ENCODE peak calls at places on chromosomes 5 and 9, in ten cellular contexts. H is mammary epithelial cell, M is upper lobe of right lung, I is PC-3, O is foreskin fibroblast, J is HCT116, F is AG04449, C is coronary artery, B is endodermal cell, R is keratinocyte. T is an unnamed sample.

GRCh38 chr9:1454980-1455367 is 404.8 kb downstream of the DMRT2 start:
- DNase-seq in H (no peak), M (no peak), I (no peak), O (no peak), J (no peak), F (no peak), C (no peak), B (no peak), R (no peak), T (no peak)

GRCh38 chr5:101080485-101081240 is 177.6 kb upstream of the ST8SIA4 start:
- DNase-seq in H (no peak), M (no peak), I (no peak), O (no peak), J (no peak), F (no peak), C (no peak), B (no peak), R (no peak), T (no peak)

GRCh38 chr9:95645992-95646391 is 129.2 kb upstream of the PTCH1 start:
- DNase-seq in H (no peak), M (no peak), I (peak; percentile 19), O (no peak), J (no peak), F (no peak), C (no peak), B (no peak), R (no peak), T (no peak)

GRCh38 chr9:91060520-91061343 is 259.1 kb downstream of the SYK start:
- DNase-seq in H (peak; percentile 97), M (no peak), I (peak; percentile 94), O (peak; percentile 95), J (no peak), F (peak; percentile 92), C (no peak), B (no peak), R (no peak), T (no peak)

GRCh38 chr5:160266752-160267345 is 37.5 kb downstream of the FABP6 start:
- DNase-seq in H (no peak), M (peak; percentile 18), I (no peak), O (no peak), J (no peak), F (no peak), C (no peak), B (peak; percentile 91), R (no peak), T (no peak)

GRCh38 chr9:93300585-93301081 is 116.7 kb downstream of the WNK2 start:
- DNase-seq in H (no peak), M (peak; percentile 46), I (no peak), O (no peak), J (no peak), F (no peak), C (peak; percentile 62), B (peak; percentile 41), R (no peak), T (no peak)

GRCh38 chr9:110217656-110218099 is 9.7 kb upstream of the C9orf152 start:
- DNase-seq in H (peak; percentile 22), M (no peak), I (peak; percentile 62), O (no peak), J (peak; percentile 48), F (no peak), C (no peak), B (no peak), R (no peak), T (peak; percentile 55)

GRCh38 chr5:57035955-57036354 is 84.0 kb upstream of the MIER3 start:
- DNase-seq in H (no peak), M (no peak), I (no peak), O (no peak), J (no peak), F (no peak), C (no peak), B (no peak), R (no peak), T (no peak)

GRCh38 chr9:129493002-129493713 is 127.7 kb downstream of the C9orf50 start:
- DNase-seq in H (no peak), M (no peak), I (no peak), O (no peak), J (no peak), F (no peak), C (no peak), B (peak; percentile 51), R (no peak), T (no peak)

GRCh38 chr5:131488463-131488862 is 146.6 kb downstream of the RAPGEF6 start:
- DNase-seq in H (no peak), M (no peak), I (no peak), O (no peak), J (no peak), F (no peak), C (no peak), B (no peak), R (no peak), T (peak; percentile 79)

GRCh38 chr5:133421394-133421793 is 190.9 kb downstream of the FSTL4 start:
- DNase-seq in H (no peak), M (no peak), I (peak; percentile 44), O (no peak), J (no peak), F (no peak), C (no peak), B (peak; percentile 90), R (no peak), T (peak; percentile 58)

GRCh38 chr9:93669116-93669957 is 93.0 kb downstream of the PHF2 start:
- DNase-seq in H (no peak), M (peak; percentile 59), I (no peak), O (no peak), J (no peak), F (no peak), C (peak; percentile 69), B (peak; percentile 30), R (no peak), T (no peak)

GRCh38 chr5:30194595-30194994 is 998.9 kb upstream of the CDH6 start:
- DNase-seq in H (no peak), M (no peak), I (no peak), O (no peak), J (no peak), F (no peak), C (no peak), B (no peak), R (no peak), T (no peak)

GRCh38 chr5:65066385-65066784 is 297.7 kb downstream of the CWC27 start:
- DNase-seq in H (peak; percentile 25), M (peak; percentile 67), I (no peak), O (no peak), J (no peak), F (no peak), C (no peak), B (no peak), R (no peak), T (peak; percentile 84)

GRCh38 chr9:123401879-123402513 is 46.0 kb downstream of the CRB2 start:
- DNase-seq in H (peak; percentile 11), M (no peak), I (peak; percentile 49), O (peak; percentile 49), J (peak; percentile 23), F (no peak), C (no peak), B (peak; percentile 85), R (no peak), T (peak; percentile 54)

GRCh38 chr5:6448141-6448491 is 543 bp upstream of the UBE2QL1 start:
- DNase-seq in H (no peak), M (no peak), I (no peak), O (no peak), J (no peak), F (no peak), C (no peak), B (no peak), R (no peak), T (no peak)

GRCh38 chr5:61100425-61100824 is 61.8 kb downstream of the SMIM15 start:
- DNase-seq in H (no peak), M (no peak), I (no peak), O (no peak), J (no peak), F (no peak), C (no peak), B (no peak), R (no peak), T (no peak)

GRCh38 chr9:131019387-131020239 is 10.6 kb downstream of the LAMC3 start:
- DNase-seq in H (no peak), M (no peak), I (no peak), O (peak; percentile 70), J (no peak), F (no peak), C (no peak), B (no peak), R (no peak), T (no peak)

GRCh38 chr5:35773936-35774335 is 82.8 kb upstream of the IL7R start:
- DNase-seq in H (peak; percentile 19), M (no peak), I (no peak), O (peak; percentile 67), J (no peak), F (no peak), C (no peak), B (no peak), R (no peak), T (no peak)

GRCh38 chr5:177509991-177510566 is 453 bp upstream of the DOK3 start:
- DNase-seq in H (no peak), M (no peak), I (no peak), O (no peak), J (no peak), F (no peak), C (no peak), B (no peak), R (no peak), T (peak; percentile 75)
- H3K4me3 ChIP-seq in H (no peak overlapping the region), M (peak overlapping the region; percentile 59), I (no peak overlapping the region), O (no peak overlapping the region), J (no peak overlapping the region), F (no peak overlapping the region), C (peak overlapping the region; percentile 54), B (no peak overlapping the region), R (no peak overlapping the region), T (peak overlapping the region; percentile 62)

GRCh38 chr5:174837919-174838902 is 113.8 kb downstream of the MSX2 start:
- DNase-seq in H (peak; percentile 7), M (no peak), I (peak; percentile 47), O (peak; percentile 86), J (peak; percentile 16), F (peak; percentile 54), C (no peak), B (peak; percentile 82), R (peak; percentile 0), T (no peak)
- TF ChIP-seq CTCF in H (no peak), M (peak; percentile 30), I (peak; percentile 42), O (peak; percentile 37), J (peak; percentile 66), F (no peak), C (no peak), B (peak; percentile 77), R (peak; percentile 39), T (no peak)

DNA sequence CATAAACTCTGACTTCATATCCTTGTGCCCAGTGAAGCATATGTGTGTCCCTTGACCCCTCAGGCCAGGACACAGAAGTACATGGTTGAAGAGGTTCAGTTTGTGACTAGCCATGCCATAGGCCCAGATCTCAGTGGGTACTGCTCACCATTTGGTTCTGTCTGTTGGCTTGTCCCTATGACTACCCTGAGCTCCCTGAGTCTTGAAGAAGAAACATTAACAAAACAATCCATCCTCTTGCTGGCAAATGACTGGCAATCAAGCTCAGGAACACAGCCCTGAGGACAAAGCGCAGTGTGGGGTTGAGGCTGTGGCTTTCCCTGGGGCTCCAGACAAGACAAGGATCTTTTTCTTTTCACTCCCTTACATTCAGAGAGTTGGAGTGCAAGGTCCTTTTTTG is 46.3 kb downstream of the TNFAIP8 start:
- DNase-seq in H (no peak), M (no peak), I (no peak), O (no peak), J (no peak), F (no peak), C (no peak), B (no peak), R (no peak), T (no peak)
- H3K4me3 ChIP-seq in H (no peak overlapping the region), M (no peak overlapping the region), I (no peak overlapping the region), O (no peak overlapping the region), J (no peak overlapping the region), F (no peak overlapping the region), C (no peak overlapping the region), B (no peak overlapping the region), R (no peak overlapping the region), T (no peak overlapping the region)

GRCh38 chr5:115098041-115098702 is 71.5 kb downstream of the TRIM36 start:
- DNase-seq in H (peak; percentile 45), M (no peak), I (peak; percentile 68), O (peak; percentile 45), J (peak; percentile 42), F (peak; percentile 12), C (no peak), B (peak; percentile 67), R (no peak), T (peak; percentile 65)
- TF ChIP-seq CTCF in H (peak; percentile 80), M (peak; percentile 64), I (peak; percentile 91), O (peak; percentile 80), J (peak; percentile 91), F (peak; percentile 69), C (peak; percentile 48), B (peak; percentile 88), R (peak; percentile 61), T (peak; percentile 76)

T was measured in GM12865.